ENCODE peak calls at places on chromosomes 5 and 9, in four cellular contexts. E is adrenal gland, T is prostate gland, D is sigmoid colon. M is an unnamed sample.

GRCh38 chr5:132261881-132262845 is 4.7 kb downstream of the PDLIM4 start:
- DNase-seq in E (peak; percentile 49), T (no peak), D (no peak), M (no peak)

GRCh38 chr5:157744055-157745011 is 821 bp downstream of the LSM11 start:
- DNase-seq in E (no peak), T (no peak), D (no peak), M (peak; percentile 68)

GRCh38 chr5:55601209-55601618 is 66.5 kb upstream of the PLPP1 start:
- DNase-seq in E (peak; percentile 86), T (peak; percentile 95), D (peak; percentile 95), M (peak; percentile 94)

GRCh38 chr5:111582962-111583669 is 70.8 kb upstream of the STARD4 start:
- DNase-seq in E (no peak), T (no peak), D (no peak), M (no peak)

GRCh38 chr9:92141144-92142129 is 26.2 kb upstream of the SPTLC1 start:
- DNase-seq in E (peak; percentile 63), T (no peak), D (peak; percentile 68), M (peak; percentile 72)

GRCh38 chr9:12790026-12790425 is 15.2 kb downstream of the LURAP1L start:
- DNase-seq in E (no peak), T (no peak), D (no peak), M (no peak)

GRCh38 chr9:134283111-134283515 is 43.1 kb upstream of the RXRA start:
- DNase-seq in E (peak; percentile 62), T (peak; percentile 96), D (peak; percentile 96), M (peak; percentile 89)

GRCh38 chr5:176878463-176878862 is 20.7 kb downstream of the HK3 start:
- DNase-seq in E (no peak), T (no peak), D (no peak), M (peak; percentile 28)

GRCh38 chr5:160693831-160694473 is 158.1 kb downstream of the ATP10B start:
- DNase-seq in E (no peak), T (no peak), D (no peak), M (no peak)

GRCh38 chr5:174306345-174307030 is 261.0 kb downstream of the NSG2 start:
- DNase-seq in E (no peak), T (no peak), D (no peak), M (no peak)

GRCh38 chr9:7879551-7880245 is 80.1 kb upstream of the DMAC1 start:
- DNase-seq in E (no peak), T (no peak), D (no peak), M (peak; percentile 30)

GRCh38 chr5:50856720-50857119 is 190.3 kb downstream of the PARP8 start:
- DNase-seq in E (no peak), T (no peak), D (no peak), M (no peak)

GRCh38 chr5:151925396-151925750 is 722 bp upstream of the GLRA1 start:
- DNase-seq in E (peak; percentile 63), T (no peak), D (no peak), M (no peak)

GRCh38 chr5:50667653-50668403 is 1.4 kb downstream of the PARP8 start:
- DNase-seq in E (peak; percentile 66), T (peak; percentile 54), D (peak; percentile 79), M (peak; percentile 81)

GRCh38 chr9:134783699-134784039 is 96.9 kb upstream of the FCN2 start:
- DNase-seq in E (no peak), T (peak; percentile 72), D (peak; percentile 84), M (peak; percentile 48)

GRCh38 chr5:38420246-38420645 is 136.2 kb downstream of the LIFR start:
- DNase-seq in E (peak; percentile 7), T (no peak), D (no peak), M (no peak)

GRCh38 chr5:58133631-58134296 is 326.1 kb downstream of the PLK2 start:
- DNase-seq in E (no peak), T (no peak), D (no peak), M (no peak)

GRCh38 chr5:16827755-16828154 is 108.3 kb downstream of the MYO10 start:
- DNase-seq in E (no peak), T (no peak), D (no peak), M (no peak)

GRCh38 chr9:132898043-132898442 is 19.3 kb downstream of the SPACA9 start:
- DNase-seq in E (peak; percentile 28), T (no peak), D (no peak), M (no peak)

GRCh38 chr9:34693560-34693959 is 2.5 kb upstream of the CCL19 start:
- DNase-seq in E (no peak), T (no peak), D (no peak), M (no peak)

GRCh38 chr5:37576496-37576895 is 197.4 kb downstream of the WDR70 start:
- DNase-seq in E (no peak), T (no peak), D (no peak), M (no peak)

GRCh38 chr5:86909896-86910295 is 292.2 kb downstream of the COX7C start:
- DNase-seq in E (no peak), T (no peak), D (no peak), M (no peak)

GRCh38 chr9:38331141-38331540 is 61.4 kb upstream of the ALDH1B1 start:
- DNase-seq in E (no peak), T (no peak), D (no peak), M (no peak)

GRCh38 chr5:62386824-62387223 is 16.9 kb downstream of the DIMT1 start:
- DNase-seq in E (no peak), T (no peak), D (no peak), M (no peak)

GRCh38 chr9:89593776-89594427 is 10.9 kb upstream of the GADD45G start:
- DNase-seq in E (peak; percentile 67), T (no peak), D (no peak), M (no peak)

GRCh38 chr5:154267516-154267915 is 77.0 kb downstream of the GALNT10 start:
- DNase-seq in E (no peak), T (no peak), D (no peak), M (no peak)

GRCh38 chr9:131627846-131628820 is 82.8 kb downstream of the PRRT1B start:
- DNase-seq in E (peak; percentile 94), T (no peak), D (no peak), M (no peak)

GRCh38 chr9:124475868-124476690 is 25.8 kb downstream of the ADGRD2 start:
- DNase-seq in E (no peak), T (no peak), D (no peak), M (no peak)

GRCh38 chr5:78747703-78748359 is 99.3 kb upstream of the LHFPL2 start:
- DNase-seq in E (no peak), T (no peak), D (no peak), M (no peak)

GRCh38 chr5:134073404-134073803 is 41.1 kb upstream of the TCF7 start:
- DNase-seq in E (no peak), T (no peak), D (no peak), M (no peak)

GRCh38 chr5:83922699-83923098 is 202.0 kb upstream of the HAPLN1 start:
- DNase-seq in E (no peak), T (no peak), D (no peak), M (no peak)

GRCh38 chr5:96081276-96081858 is 119.7 kb upstream of the ELL2 start:
- DNase-seq in E (no peak), T (no peak), D (no peak), M (no peak)

GRCh38 chr9:134594376-134594941 is 47.1 kb upstream of the COL5A1 start:
- DNase-seq in E (peak; percentile 18), T (no peak), D (no peak), M (peak; percentile 46)

GRCh38 chr5:163498886-163499285 is 6.5 kb upstream of the MAT2B start:
- DNase-seq in E (no peak), T (no peak), D (no peak), M (no peak)

DNA sequence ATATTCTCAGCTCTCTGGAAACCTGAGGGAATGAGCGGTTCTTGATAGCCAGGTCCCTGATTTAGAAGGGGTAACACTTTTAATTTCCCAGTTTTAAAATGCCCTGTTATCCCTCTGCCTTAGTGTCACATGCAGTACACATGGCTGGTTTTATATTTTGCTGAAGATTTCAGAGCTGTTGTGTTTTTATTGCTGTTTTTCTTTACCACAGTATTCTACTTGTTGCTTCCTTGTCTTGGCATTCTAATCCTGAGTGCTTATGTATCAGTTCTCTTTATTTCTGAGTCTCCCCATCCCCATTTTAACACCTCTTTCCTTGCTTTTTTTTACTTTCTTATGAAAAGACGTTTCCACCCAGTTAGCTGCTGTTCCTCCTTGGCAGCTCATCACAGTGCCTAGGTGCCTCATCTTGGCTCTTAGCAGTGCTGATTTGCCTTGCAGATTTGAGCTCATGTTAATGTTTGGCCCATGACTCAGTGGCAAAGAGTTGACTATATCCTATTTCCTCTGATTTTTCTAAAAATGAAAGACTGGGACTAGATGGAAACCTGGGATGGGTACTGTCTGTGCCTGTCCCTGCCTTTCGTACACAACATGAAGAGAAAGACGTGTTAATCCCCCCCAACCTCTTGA is 3.7 kb downstream of the MTRR start:
- DNase-seq in E (no peak), T (no peak), D (no peak), M (no peak)
- H3K27ac ChIP-seq in E (no peak overlapping the region), T (no peak overlapping the region), D (no peak overlapping the region), M (no peak overlapping the region)

GRCh38 chr5:143850050-143850713 is 38.2 kb downstream of the HMHB1 start:
- DNase-seq in E (no peak), T (no peak), D (no peak), M (no peak)
- H3K27ac ChIP-seq in E (no peak overlapping the region), T (no peak overlapping the region), D (no peak overlapping the region), M (no peak overlapping the region)

GRCh38 chr9:121735792-121736130 is 84.3 kb downstream of the DAB2IP start:
- DNase-seq in E (no peak), T (no peak), D (no peak), M (no peak)

GRCh38 chr9:121736964-121737462 is 85.6 kb downstream of the DAB2IP start:
- DNase-seq in E (peak; percentile 83), T (no peak), D (no peak), M (peak; percentile 83)

GRCh38 chr9:121736147-121736721 is 84.8 kb downstream of the DAB2IP start:
- DNase-seq in E (peak; percentile 71), T (peak; percentile 62), D (peak; percentile 91), M (peak; percentile 95)

GRCh38 chr9:121734465-121734864 is 83.0 kb downstream of the DAB2IP start:
- DNase-seq in E (no peak), T (no peak), D (no peak), M (no peak)

DNA sequence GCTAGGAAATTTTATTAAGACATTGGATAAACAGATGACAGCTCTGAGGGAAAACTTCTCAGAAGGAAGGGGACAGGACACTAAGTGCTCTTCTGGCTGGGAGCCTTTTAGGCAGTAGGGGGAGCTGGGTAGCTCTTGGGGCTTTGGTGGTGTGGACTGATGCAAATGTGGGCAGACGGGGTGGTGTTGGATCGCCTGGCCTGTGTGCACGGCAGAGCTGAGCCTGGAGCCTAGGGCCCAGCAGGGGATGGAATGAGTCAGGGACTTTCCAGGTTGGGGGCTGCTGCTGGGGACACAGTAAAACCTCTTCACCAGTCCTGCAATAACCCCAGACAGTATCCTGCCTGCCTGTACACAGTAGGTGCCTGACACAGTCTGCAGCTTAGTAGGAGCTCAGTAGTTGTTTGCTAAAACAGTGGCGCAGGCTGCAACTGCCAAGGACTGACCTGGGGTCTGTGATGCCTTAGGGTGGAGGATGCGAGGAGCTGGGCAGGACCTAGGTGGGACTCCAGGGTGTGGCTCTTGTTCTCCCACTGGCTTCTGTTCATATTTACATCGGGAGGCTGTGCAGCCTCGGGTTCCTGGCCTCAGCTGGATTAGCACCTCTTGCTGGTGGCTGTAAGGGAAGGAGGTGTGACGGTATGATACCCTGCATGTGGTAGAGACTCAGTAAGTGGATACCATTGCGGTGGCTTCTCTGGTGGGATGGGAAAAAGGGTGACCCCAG is 83.8 kb downstream of the DAB2IP start:
- DNase-seq in E (no peak), T (no peak), D (no peak), M (no peak)
- H3K27ac ChIP-seq in E (peak overlapping the region; percentile 87), T (peak overlapping the region; percentile 75), D (peak overlapping the region; percentile 94), M (no peak overlapping the region)

DNA sequence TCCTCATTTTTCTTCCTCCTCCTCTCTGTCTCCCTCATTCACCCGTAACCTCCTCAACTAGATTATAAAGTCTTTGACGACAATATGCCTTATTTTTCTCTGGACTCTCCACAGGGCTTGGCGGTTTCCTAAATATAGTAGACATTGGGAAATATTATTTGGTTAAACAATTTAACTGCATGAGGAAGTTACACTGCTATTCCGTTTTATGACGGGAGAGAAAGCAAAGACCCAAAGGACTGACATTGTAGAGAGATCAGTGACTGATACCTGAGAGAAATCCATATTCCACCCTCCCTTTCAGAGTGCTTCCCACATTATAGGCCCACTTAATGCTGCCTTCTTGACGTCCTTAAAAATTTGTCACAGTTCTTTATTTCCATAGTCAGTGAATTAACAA is 51.2 kb downstream of the GDA start:
- DNase-seq in E (no peak), T (no peak), D (no peak), M (no peak)
- H3K27ac ChIP-seq in E (no peak overlapping the region), T (no peak overlapping the region), D (no peak overlapping the region), M (no peak overlapping the region)

M was measured in right cardiac atrium.